ENCODE peak calls at places on chromosomes 13 and 19, in eight cellular contexts. Z, F, P, H, O, A, N and D are unnamed samples.

GRCh38 chr13:106481919-106482318 is 53.5 kb downstream of the EFNB2 start:
- DNase-seq in Z (no peak), F (no peak), P (no peak), H (no peak), O (no peak), A (no peak), N (no peak), D (no peak)

GRCh38 chr19:42023121-42023942 is 29.3 kb upstream of the ATP1A3 start:
- DNase-seq in Z (no peak), F (peak; percentile 81), P (no peak), H (no peak), O (no peak), A (peak; percentile 23), N (no peak), D (no peak)

GRCh38 chr13:105464249-105464648 is 1071.2 kb downstream of the EFNB2 start:
- DNase-seq in Z (no peak), F (no peak), P (no peak), H (no peak), O (no peak), A (no peak), N (no peak), D (no peak)

GRCh38 chr13:27964741-27965323 is 4.3 kb downstream of the CDX2 start:
- DNase-seq in Z (no peak), F (no peak), P (no peak), H (no peak), O (no peak), A (no peak), N (no peak), D (no peak)

GRCh38 chr19:50510700-50511068 is 307 bp downstream of the JOSD2 start:
- DNase-seq in Z (no peak), F (no peak), P (no peak), H (no peak), O (no peak), A (no peak), N (no peak), D (no peak)

GRCh38 chr19:48501961-48502719 is 9.5 kb downstream of the LMTK3 start:
- DNase-seq in Z (no peak), F (peak; percentile 97), P (peak; percentile 54), H (no peak), O (no peak), A (peak; percentile 92), N (no peak), D (peak; percentile 83)

GRCh38 chr13:20924758-20925394 is 22.3 kb upstream of the XPO4 start:
- DNase-seq in Z (peak; percentile 53), F (peak; percentile 82), P (peak; percentile 50), H (peak; percentile 54), O (peak; percentile 35), A (peak; percentile 86), N (peak; percentile 46), D (peak; percentile 45)

GRCh38 chr19:38274734-38275133 is 10.4 kb downstream of the SPINT2 start:
- DNase-seq in Z (no peak), F (no peak), P (no peak), H (no peak), O (no peak), A (no peak), N (peak; percentile 38), D (no peak)

GRCh38 chr19:2993579-2993978 is 16.2 kb downstream of the TLE6 start:
- DNase-seq in Z (no peak), F (no peak), P (no peak), H (no peak), O (no peak), A (no peak), N (no peak), D (no peak)

GRCh38 chr19:52734340-52734892 is 428 bp downstream of the ZNF611 start:
- DNase-seq in Z (no peak), F (no peak), P (no peak), H (no peak), O (no peak), A (no peak), N (peak; percentile 26), D (peak; percentile 39)

GRCh38 chr19:32066056-32066455 is 279.4 kb upstream of the ZNF507 start:
- DNase-seq in Z (no peak), F (no peak), P (no peak), H (no peak), O (no peak), A (no peak), N (no peak), D (no peak)

GRCh38 chr13:109783815-109784589 is 2.4 kb downstream of the IRS2 start:
- DNase-seq in Z (no peak), F (no peak), P (no peak), H (no peak), O (no peak), A (no peak), N (no peak), D (peak; percentile 30)

GRCh38 chr13:27295096-27295495 is 24.5 kb downstream of the RASL11A start:
- DNase-seq in Z (no peak), F (no peak), P (no peak), H (no peak), O (no peak), A (peak; percentile 18), N (no peak), D (no peak)

GRCh38 chr19:10602330-10603083 is 15.4 kb upstream of the AP1M2 start:
- DNase-seq in Z (peak; percentile 82), F (peak; percentile 86), P (peak; percentile 86), H (no peak), O (no peak), A (peak; percentile 81), N (peak; percentile 91), D (peak; percentile 98)

GRCh38 chr13:78784017-78784745 is 125.2 kb upstream of the OBI1 start:
- DNase-seq in Z (no peak), F (no peak), P (no peak), H (no peak), O (no peak), A (no peak), N (no peak), D (no peak)

GRCh38 chr13:35489050-35489449 is 12.6 kb upstream of the MAB21L1 start:
- DNase-seq in Z (no peak), F (no peak), P (no peak), H (no peak), O (no peak), A (no peak), N (no peak), D (no peak)

GRCh38 chr19:37963190-37963947 is 56.4 kb downstream of the SIPA1L3 start:
- DNase-seq in Z (no peak), F (no peak), P (no peak), H (peak; percentile 40), O (peak; percentile 74), A (no peak), N (no peak), D (no peak)

GRCh38 chr13:100773923-100774641 is 99.5 kb upstream of the TMTC4 start:
- DNase-seq in Z (no peak), F (no peak), P (no peak), H (no peak), O (no peak), A (no peak), N (no peak), D (no peak)

GRCh38 chr19:39199025-39199424 is 2.3 kb downstream of the NCCRP1 start:
- DNase-seq in Z (no peak), F (no peak), P (no peak), H (peak; percentile 24), O (no peak), A (no peak), N (no peak), D (no peak)

GRCh38 chr19:31338069-31338767 is 11.0 kb downstream of the TSHZ3 start:
- DNase-seq in Z (no peak), F (peak; percentile 32), P (no peak), H (no peak), O (no peak), A (no peak), N (peak; percentile 44), D (no peak)

GRCh38 chr19:44702551-44703176 is 3.7 kb downstream of the CEACAM16 start:
- DNase-seq in Z (no peak), F (no peak), P (no peak), H (no peak), O (no peak), A (no peak), N (no peak), D (no peak)

GRCh38 chr13:43981091-43981490 is 101.4 kb downstream of the LACC1 start:
- DNase-seq in Z (no peak), F (peak; percentile 2), P (no peak), H (no peak), O (no peak), A (no peak), N (no peak), D (no peak)
- TF ChIP-seq CTCF in Z (no peak), F (no peak), P (no peak), H (no peak), O (no peak), A (no peak), N (no peak), D (no peak)

GRCh38 chr19:23474172-23474571 is 78.9 kb upstream of the ZNF91 start:
- DNase-seq in Z (no peak), F (no peak), P (no peak), H (no peak), O (no peak), A (no peak), N (no peak), D (no peak)

GRCh38 chr19:23474761-23475160 is 79.5 kb upstream of the ZNF91 start:
- DNase-seq in Z (no peak), F (no peak), P (no peak), H (no peak), O (no peak), A (no peak), N (no peak), D (no peak)

GRCh38 chr19:23475477-23475876 is 80.2 kb upstream of the ZNF91 start:
- DNase-seq in Z (no peak), F (no peak), P (no peak), H (no peak), O (no peak), A (no peak), N (no peak), D (no peak)

DNA sequence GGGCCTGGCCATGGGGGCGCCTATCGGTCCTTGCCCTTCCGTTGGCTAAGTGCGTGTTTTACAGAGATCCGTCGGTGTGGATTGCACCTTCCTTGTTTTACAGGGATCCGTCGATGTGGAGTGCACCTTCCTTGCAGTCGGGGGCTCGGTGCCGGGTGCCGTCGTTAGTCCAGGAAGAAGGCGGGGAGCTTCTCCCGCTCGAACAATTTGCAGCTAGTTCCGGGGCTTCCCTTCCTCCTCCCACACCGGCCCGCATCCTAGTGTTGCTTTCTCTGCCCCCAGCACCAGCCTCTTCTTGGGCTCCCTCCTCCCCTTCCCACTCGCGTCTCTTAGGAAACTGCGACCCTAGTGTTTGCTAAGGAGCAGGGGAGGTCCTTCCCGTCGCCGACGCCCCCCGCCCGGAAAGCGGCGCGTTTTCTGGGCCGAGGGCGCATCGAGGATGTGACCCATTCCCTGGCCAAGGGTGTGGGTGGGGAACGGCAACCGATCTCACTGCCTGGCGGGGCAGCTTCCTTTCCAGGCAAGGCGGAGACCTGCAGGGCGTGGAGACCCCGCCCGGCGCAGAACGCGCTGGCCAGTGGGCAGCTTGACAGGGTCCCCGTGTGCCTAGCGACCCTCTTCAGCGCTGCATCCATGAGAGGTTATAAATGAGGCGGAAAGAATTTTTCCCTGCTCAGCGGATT is 75.7 kb upstream of the ZNF91 start:
- DNase-seq in Z (no peak), F (no peak), P (no peak), H (no peak), O (no peak), A (no peak), N (no peak), D (no peak)
- TF ChIP-seq CTCF in Z (no peak), F (no peak), P (no peak), H (no peak), O (no peak), A (no peak), N (no peak), D (no peak)

GRCh38 chr19:40716031-40716654 is 543 bp downstream of the COQ8B start:
- DNase-seq in Z (no peak), F (peak; percentile 79), P (peak; percentile 35), H (no peak), O (no peak), A (peak; percentile 91), N (no peak), D (peak; percentile 46)
- TF ChIP-seq CTCF in Z (no peak), F (no peak), P (no peak), H (no peak), O (no peak), A (no peak), N (no peak), D (no peak)

GRCh38 chr13:63377986-63378385 is 1962.3 kb upstream of the PCDH20 start:
- DNase-seq in Z (no peak), F (no peak), P (no peak), H (no peak), O (no peak), A (no peak), N (no peak), D (no peak)
- TF ChIP-seq CTCF in Z (no peak), F (no peak), P (peak; percentile 36), H (no peak), O (no peak), A (no peak), N (no peak), D (no peak)